ENCODE peak calls at places on chromosomes 5 and 9, in seven cellular contexts. V is heart left ventricle; I is hepatocyte; M is brain microvascular endothelial cell; C is tibial nerve; E is CD8-positive, alpha-beta memory T cell; S is AG04450. O is an unnamed sample.

GRCh38 chr9:14139287-14139686 is 174.7 kb downstream of the NFIB start:
- DNase-seq in I (no peak), M (no peak), E (no peak), C (no peak), S (no peak), V (no peak), O (no peak)

GRCh38 chr5:135546014-135546413 is 10.2 kb upstream of the NEUROG1 start:
- DNase-seq in I (no peak), C (no peak), S (no peak), V (no peak), M (no peak), E (no peak), O (no peak)

GRCh38 chr5:36279054-36279698 is 22.5 kb downstream of the RANBP3L start:
- DNase-seq in E (no peak), V (no peak), I (no peak), S (no peak), C (no peak), M (peak), O (no peak)

GRCh38 chr5:33933723-33934544 is 2.3 kb upstream of the RXFP3 start:
- DNase-seq in S (no peak), I (no peak), E (no peak), C (no peak), V (no peak), M (peak), O (no peak)

GRCh38 chr5:35859101-35859661 is 2.5 kb downstream of the IL7R start:
- DNase-seq in C (no peak), V (no peak), I (no peak), M (no peak), E (peak), S (no peak), O (no peak)

GRCh38 chr9:137761032-137761431 is 116.5 kb upstream of the CACNA1B start:
- DNase-seq in M (no peak), V (no peak), S (no peak), C (no peak), E (no peak), I (no peak), O (no peak)

GRCh38 chr9:137429974-137430722 is 7.0 kb downstream of the NOXA1 start:
- DNase-seq in S (no peak), M (no peak), I (no peak), E (no peak), C (no peak), V (no peak), O (no peak)

GRCh38 chr5:75951158-75951557 is 132.0 kb upstream of the SV2C start:
- DNase-seq in I (no peak), V (no peak), C (no peak), M (no peak), E (no peak), S (no peak), O (no peak)

GRCh38 chr5:121870489-121870888 is 18.8 kb downstream of the FTMT start:
- DNase-seq in I (peak), C (no peak), E (no peak), S (no peak), M (no peak), V (no peak), O (no peak)

GRCh38 chr9:137970686-137971476 is 93.3 kb downstream of the CACNA1B start:
- DNase-seq in S (no peak), V (no peak), C (no peak), E (no peak), M (no peak), I (peak), O (no peak)

GRCh38 chr5:140338336-140338735 is 8.1 kb downstream of the HBEGF start:
- DNase-seq in M (no peak), V (no peak), I (no peak), C (no peak), S (no peak), E (no peak), O (no peak)

GRCh38 chr5:126594077-126594476 is 942 bp downstream of the ALDH7A1 start:
- DNase-seq in V (no peak), C (no peak), M (no peak), S (no peak), I (peak), E (no peak), O (no peak)

GRCh38 chr9:130936285-130937117 is 2.5 kb downstream of the FIBCD1 start:
- DNase-seq in I (peak), E (no peak), M (peak), S (no peak), C (no peak), V (no peak), O (no peak)

GRCh38 chr9:113152699-113153098 is 1.9 kb downstream of the SLC31A2 start:
- DNase-seq in E (no peak), S (no peak), C (no peak), M (no peak), I (no peak), V (no peak), O (no peak)

GRCh38 chr5:67257500-67257899 is 60.9 kb upstream of the CD180 start:
- DNase-seq in I (peak), M (no peak), E (no peak), S (no peak), C (no peak), V (no peak), O (no peak)

GRCh38 chr5:119476341-119476740 is 24.0 kb downstream of the HSD17B4 start:
- DNase-seq in E (no peak), M (no peak), V (no peak), I (no peak), C (no peak), S (no peak), O (no peak)

GRCh38 chr5:53481887-53482716 is 1.7 kb downstream of the FST start:
- DNase-seq in M (peak), I (peak), S (no peak), V (peak), E (peak), C (peak), O (no peak)

GRCh38 chr9:76459691-76460635 is 981 bp downstream of the GCNT1 start:
- DNase-seq in M (peak), C (no peak), I (peak), V (peak), E (no peak), S (no peak), O (no peak)

GRCh38 chr5:9454012-9454481 is 91.8 kb downstream of the SEMA5A start:
- DNase-seq in C (no peak), V (no peak), I (peak), S (no peak), E (no peak), M (no peak), O (no peak)

GRCh38 chr5:150116667-150117395 is 30.5 kb upstream of the CSF1R start:
- DNase-seq in E (no peak), I (no peak), C (peak), M (no peak), V (no peak), S (no peak), O (no peak)

GRCh38 chr5:60287174-60287771 is 393.7 kb upstream of the PDE4D start:
- DNase-seq in E (no peak), V (no peak), I (peak), S (no peak), M (peak), C (no peak), O (no peak)

GRCh38 chr5:176543428-176544182 is 5.5 kb upstream of the CDHR2 start:
- DNase-seq in E (peak), V (peak), I (peak), C (no peak), M (no peak), S (no peak), O (no peak)

GRCh38 chr5:38556599-38557308 is at the start of gene LIFR:
- DNase-seq in I (peak), C (peak), E (no peak), S (peak), M (peak), V (peak), O (peak)

GRCh38 chr5:142841511-142842255 is 71.5 kb downstream of the ARHGAP26 start:
- DNase-seq in M (no peak), C (peak), V (peak), I (no peak), S (no peak), E (no peak), O (no peak)

GRCh38 chr9:135128035-135128670 is 40.7 kb downstream of the OLFM1 start:
- DNase-seq in E (no peak), I (no peak), C (no peak), S (no peak), V (no peak), M (no peak), O (no peak)

GRCh38 chr9:93059960-93060591 is 1.6 kb downstream of the SUSD3 start:
- DNase-seq in I (no peak), S (no peak), E (no peak), V (no peak), C (no peak), M (no peak), O (no peak)

GRCh38 chr9:93059097-93059959 is 827 bp downstream of the SUSD3 start:
- DNase-seq in S (no peak), I (no peak), E (peak), V (no peak), C (no peak), M (no peak), O (no peak)

GRCh38 chr9:93057024-93057702 is 1.3 kb upstream of the SUSD3 start:
- DNase-seq in M (no peak), I (no peak), S (no peak), C (no peak), V (no peak), E (no peak), O (no peak)

GRCh38 chr9:93058357-93059096 is at the start of gene SUSD3:
- DNase-seq in E (peak), C (no peak), I (peak), S (no peak), V (peak), M (no peak), O (no peak)

DNA sequence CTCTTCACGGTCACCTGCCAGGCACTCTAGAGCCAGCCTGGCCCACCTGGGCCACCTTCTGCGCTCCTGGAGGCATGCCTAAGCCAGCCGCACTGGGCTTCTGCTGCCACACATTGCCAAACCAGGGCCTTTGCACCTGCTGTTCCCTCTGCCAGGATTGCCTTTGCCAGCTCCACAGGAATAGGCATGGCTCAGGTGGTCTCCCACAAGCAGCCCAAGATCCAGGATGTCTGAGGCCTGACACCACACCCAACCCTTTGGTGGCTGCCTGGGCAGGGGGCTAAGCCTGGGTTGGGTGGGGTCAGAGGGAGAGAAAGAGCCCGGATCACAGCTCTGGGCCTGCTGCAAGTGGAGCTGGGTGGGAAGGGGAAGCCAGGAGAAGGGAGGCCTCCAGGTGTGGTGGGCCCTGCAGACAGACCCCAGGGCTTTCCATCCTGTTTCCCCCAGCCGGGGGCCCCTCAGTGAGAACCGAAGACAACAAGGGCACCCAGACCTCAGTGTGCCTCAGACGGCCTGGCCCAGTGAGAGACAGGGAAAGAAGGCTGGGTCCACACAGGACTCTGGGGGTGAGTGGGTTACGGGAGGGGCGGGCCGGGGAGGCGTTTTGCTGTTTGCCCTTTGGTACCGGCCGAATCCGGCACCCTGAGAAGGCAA is 671 bp upstream of the SUSD3 start:
- DNase-seq in C (no peak), I (no peak), V (no peak), S (no peak), M (no peak), E (no peak), O (no peak)
- H3K4me3 ChIP-seq in C (peak), I (no peak), V (no peak), S (no peak), M (no peak), E (no peak), O (no peak)

DNA sequence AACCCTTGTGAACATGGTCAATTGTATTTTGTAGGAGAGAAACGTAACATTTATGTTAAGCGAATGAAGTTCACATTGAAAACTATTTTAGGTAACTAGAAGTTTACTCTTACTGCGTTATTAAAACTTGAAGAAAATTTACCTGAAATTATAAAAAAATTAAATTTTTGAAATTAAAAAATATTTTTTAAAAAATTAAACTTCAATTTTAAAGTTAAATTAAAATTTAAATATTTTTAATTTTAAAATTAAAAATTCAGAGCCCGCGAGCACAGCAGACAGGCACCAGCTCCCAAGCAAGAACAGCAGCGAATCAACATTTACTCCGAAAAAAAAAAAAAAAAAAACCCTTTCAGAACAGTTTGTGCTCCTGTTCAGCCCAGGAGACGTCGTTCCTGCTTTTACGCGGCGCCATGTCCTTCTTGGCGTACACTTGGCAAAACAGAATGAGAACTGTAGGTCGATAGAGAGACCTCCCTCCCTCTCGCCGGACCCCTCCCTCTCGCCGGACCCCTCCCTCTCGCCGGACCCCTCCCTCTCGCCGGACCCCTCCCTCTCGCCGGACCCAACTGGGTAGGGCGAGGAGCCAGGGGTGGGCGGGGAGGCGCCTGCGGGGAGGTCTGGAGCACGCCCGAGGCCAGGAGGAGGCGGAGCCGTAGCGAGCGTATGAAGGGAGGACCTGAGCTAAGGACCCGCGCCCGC is 235.9 kb downstream of the ROR2 start:
- DNase-seq in E (no peak), C (no peak), M (peak), V (peak), S (peak), I (peak), O (no peak)
- H3K4me3 ChIP-seq in E (no peak), C (peak), M (peak), V (peak), S (peak), I (no peak), O (peak)

GRCh38 chr5:107430077-107430625 is 240.6 kb downstream of the EFNA5 start:
- DNase-seq in I (no peak), S (no peak), C (no peak), V (no peak), E (no peak), M (no peak), O (no peak)
- H3K4me3 ChIP-seq in I (no peak), S (no peak), C (peak), V (no peak), E (no peak), M (no peak), O (no peak)

DNA sequence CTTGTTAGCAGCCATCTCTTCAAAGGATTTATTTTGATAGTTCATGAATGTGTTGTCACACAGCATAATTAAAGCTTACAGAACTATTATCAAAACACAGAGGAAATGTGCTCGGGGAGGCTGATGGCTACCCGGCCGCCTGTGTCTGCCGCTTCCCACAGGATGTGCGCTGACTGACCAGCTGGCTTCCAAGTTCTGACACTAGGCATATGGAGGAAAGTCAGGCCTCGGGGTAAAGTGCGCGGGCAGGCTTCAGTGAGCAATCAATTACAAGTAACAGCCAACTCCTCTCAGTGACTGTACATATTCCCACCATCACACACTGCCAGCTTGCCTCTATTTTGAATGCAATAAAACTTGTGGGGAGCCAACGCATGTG is 77.5 kb downstream of the EBF1 start:
- DNase-seq in V (peak), C (no peak), S (peak), I (peak), E (no peak), M (peak), O (peak)
- H3K4me3 ChIP-seq in V (no peak), C (no peak), S (no peak), I (no peak), E (no peak), M (no peak), O (no peak)

GRCh38 chr5:17275279-17276158 is 58.1 kb downstream of the BASP1 start:
- DNase-seq in I (no peak), E (no peak), M (no peak), V (no peak), S (no peak), C (no peak), O (no peak)

GRCh38 chr5:17279487-17279886 is 62.1 kb downstream of the BASP1 start:
- DNase-seq in S (no peak), M (no peak), V (no peak), E (no peak), I (no peak), C (no peak), O (no peak)

GRCh38 chr5:17278931-17279330 is 61.5 kb downstream of the BASP1 start:
- DNase-seq in C (no peak), S (no peak), E (no peak), I (no peak), M (no peak), V (no peak), O (no peak)

GRCh38 chr5:17276445-17276844 is 59.0 kb downstream of the BASP1 start:
- DNase-seq in M (no peak), E (no peak), V (no peak), C (no peak), I (no peak), S (no peak), O (no peak)

GRCh38 chr5:17277907-17278306 is 60.5 kb downstream of the BASP1 start:
- DNase-seq in E (no peak), V (no peak), S (no peak), M (no peak), I (no peak), C (no peak), O (no peak)
- H3K4me3 ChIP-seq in E (no peak), V (no peak), S (no peak), M (no peak), I (no peak), C (no peak), O (no peak)

DNA sequence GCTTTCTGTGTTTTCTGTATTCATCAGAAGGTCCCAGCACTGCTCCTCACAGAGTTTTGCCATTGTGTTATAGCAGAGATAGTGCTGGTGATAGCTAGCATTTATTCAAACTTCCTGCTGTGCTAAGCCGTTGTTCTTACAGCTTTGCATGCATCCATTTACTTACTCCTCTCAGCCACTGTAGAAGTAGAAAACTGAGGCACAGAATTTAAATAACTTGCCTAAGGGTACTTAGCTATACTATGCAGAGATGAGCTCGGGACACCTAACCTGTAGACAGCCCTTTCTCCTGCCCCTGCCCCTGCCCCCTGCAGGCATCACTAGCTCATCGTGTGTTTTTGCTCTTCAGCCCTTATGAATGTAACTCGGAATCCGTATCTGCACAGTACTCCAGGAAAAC is 227.6 kb downstream of the SAXO1 start:
- DNase-seq in V (no peak), E (no peak), S (no peak), I (no peak), C (no peak), M (no peak), O (no peak)
- H3K4me3 ChIP-seq in V (no peak), E (no peak), S (no peak), I (no peak), C (no peak), M (no peak), O (no peak)

O was measured in AG09309.